ENCODE peak calls at places on chromosomes 11 and 22, in eight cellular contexts. R is endodermal cell, Q is uterus, Y is fibroblast of the aortic adventitia, S is neural progenitor cell, O is sigmoid colon, N is GM13976, G is neural crest cell. F is an unnamed sample.

GRCh38 chr11:114412946-114413345 is 12.5 kb downstream of the RBM7 start:
- DNase-seq in R (no peak), Q (no peak), Y (no peak), S (no peak), O (no peak), N (no peak), G (no peak), F (no peak)

GRCh38 chr22:47332246-47332980 is 570.0 kb downstream of the TBC1D22A start:
- DNase-seq in R (no peak), Q (no peak), Y (no peak), S (no peak), O (no peak), N (no peak), G (no peak), F (no peak)

GRCh38 chr11:6438979-6439571 is 1.7 kb downstream of the HPX start:
- DNase-seq in R (peak; percentile 86), Q (no peak), Y (peak; percentile 70), S (peak; percentile 69), O (no peak), N (no peak), G (peak; percentile 29), F (no peak)

GRCh38 chr22:46612904-46613605 is 7.1 kb upstream of the GRAMD4 start:
- DNase-seq in R (no peak), Q (no peak), Y (no peak), S (no peak), O (no peak), N (no peak), G (no peak), F (peak; percentile 89)

GRCh38 chr22:32355760-32356159 is 1.9 kb upstream of the RFPL3 start:
- DNase-seq in R (peak; percentile 70), Q (no peak), Y (no peak), S (peak; percentile 45), O (no peak), N (no peak), G (no peak), F (no peak)

GRCh38 chr11:29293825-29294224 is 723.0 kb downstream of the KCNA4 start:
- DNase-seq in R (no peak), Q (no peak), Y (peak; percentile 70), S (no peak), O (no peak), N (peak; percentile 20), G (no peak), F (no peak)

GRCh38 chr11:41403462-41403861 is 56.0 kb downstream of the LRRC4C start:
- DNase-seq in R (no peak), Q (no peak), Y (no peak), S (no peak), O (no peak), N (no peak), G (no peak), F (no peak)

GRCh38 chr22:46673677-46674236 is 53.6 kb downstream of the GRAMD4 start:
- DNase-seq in R (no peak), Q (no peak), Y (no peak), S (no peak), O (no peak), N (no peak), G (no peak), F (no peak)

GRCh38 chr22:44523981-44524759 is 26.1 kb upstream of the RTL6 start:
- DNase-seq in R (no peak), Q (peak; percentile 74), Y (peak; percentile 97), S (no peak), O (peak; percentile 87), N (no peak), G (no peak), F (no peak)

GRCh38 chr22:35661377-35661937 is 13.2 kb downstream of the APOL6 start:
- DNase-seq in R (no peak), Q (no peak), Y (peak; percentile 46), S (no peak), O (no peak), N (no peak), G (no peak), F (no peak)

GRCh38 chr22:42490244-42490832 is 29.3 kb downstream of the RRP7A start:
- DNase-seq in R (no peak), Q (no peak), Y (no peak), S (peak; percentile 56), O (no peak), N (no peak), G (no peak), F (no peak)

GRCh38 chr11:79304599-79305212 is 136.1 kb downstream of the TENM4 start:
- DNase-seq in R (no peak), Q (no peak), Y (peak; percentile 10), S (no peak), O (no peak), N (no peak), G (no peak), F (no peak)

GRCh38 chr22:32577591-32577990 is 103.0 kb downstream of the FBXO7 start:
- DNase-seq in R (no peak), Q (no peak), Y (no peak), S (no peak), O (no peak), N (no peak), G (no peak), F (no peak)

GRCh38 chr11:111635706-111636045 is 33.4 kb downstream of the SIK2 start:
- DNase-seq in R (no peak), Q (peak; percentile 24), Y (peak; percentile 93), S (no peak), O (peak; percentile 68), N (no peak), G (no peak), F (no peak)

GRCh38 chr22:36925388-36926290 is 12.2 kb downstream of the CSF2RB start:
- DNase-seq in R (peak; percentile 38), Q (no peak), Y (peak; percentile 5), S (no peak), O (no peak), N (peak; percentile 24), G (no peak), F (no peak)

GRCh38 chr11:123525072-123525471 is 95.0 kb downstream of the GRAMD1B start:
- DNase-seq in R (no peak), Q (no peak), Y (no peak), S (no peak), O (no peak), N (no peak), G (no peak), F (no peak)

GRCh38 chr11:101863361-101863760 is 51.4 kb upstream of the CEP126 start:
- DNase-seq in R (no peak), Q (no peak), Y (peak; percentile 65), S (no peak), O (no peak), N (no peak), G (no peak), F (no peak)

GRCh38 chr11:38476808-38477565 is 1879.0 kb upstream of the RAG2 start:
- DNase-seq in R (no peak), Q (no peak), Y (no peak), S (no peak), O (no peak), N (no peak), G (no peak), F (no peak)

GRCh38 chr11:113876074-113876797 is 864 bp upstream of the USP28 start:
- DNase-seq in R (peak; percentile 49), Q (peak; percentile 19), Y (no peak), S (no peak), O (no peak), N (no peak), G (no peak), F (no peak)

GRCh38 chr11:101867951-101868350 is 46.9 kb upstream of the CEP126 start:
- DNase-seq in R (no peak), Q (no peak), Y (no peak), S (no peak), O (no peak), N (no peak), G (no peak), F (no peak)

GRCh38 chr11:17867346-17867745 is 132.8 kb downstream of the KCNC1 start:
- DNase-seq in R (no peak), Q (no peak), Y (no peak), S (no peak), O (no peak), N (no peak), G (no peak), F (no peak)

GRCh38 chr11:75597636-75598035 is 35.6 kb downstream of the SERPINH1 start:
- DNase-seq in R (peak; percentile 86), Q (no peak), Y (peak; percentile 18), S (peak; percentile 80), O (no peak), N (peak; percentile 66), G (peak; percentile 32), F (no peak)

GRCh38 chr11:18611196-18611595 is 11.6 kb downstream of the MISFA start:
- DNase-seq in R (no peak), Q (no peak), Y (peak; percentile 48), S (no peak), O (no peak), N (no peak), G (no peak), F (no peak)

GRCh38 chr22:38953091-38953490 is 4.3 kb upstream of the APOBEC3A start:
- DNase-seq in R (no peak), Q (no peak), Y (no peak), S (peak; percentile 0), O (peak; percentile 50), N (no peak), G (no peak), F (no peak)

GRCh38 chr11:57457643-57458023 is 2.7 kb upstream of the RTN4RL2 start:
- DNase-seq in R (no peak), Q (no peak), Y (no peak), S (no peak), O (no peak), N (no peak), G (no peak), F (no peak)
- TF ChIP-seq CTCF in R (no peak), Q (no peak), Y (no peak), S (no peak), O (no peak), N (no peak), G (peak; percentile 44), F (peak; percentile 45)

GRCh38 chr11:27039873-27040272 is 742 bp upstream of the BBOX1 start:
- DNase-seq in R (no peak), Q (no peak), Y (no peak), S (no peak), O (no peak), N (no peak), G (no peak), F (no peak)
- TF ChIP-seq CTCF in R (peak; percentile 54), Q (no peak), Y (no peak), S (peak; percentile 18), O (no peak), N (no peak), G (no peak), F (peak; percentile 24)

DNA sequence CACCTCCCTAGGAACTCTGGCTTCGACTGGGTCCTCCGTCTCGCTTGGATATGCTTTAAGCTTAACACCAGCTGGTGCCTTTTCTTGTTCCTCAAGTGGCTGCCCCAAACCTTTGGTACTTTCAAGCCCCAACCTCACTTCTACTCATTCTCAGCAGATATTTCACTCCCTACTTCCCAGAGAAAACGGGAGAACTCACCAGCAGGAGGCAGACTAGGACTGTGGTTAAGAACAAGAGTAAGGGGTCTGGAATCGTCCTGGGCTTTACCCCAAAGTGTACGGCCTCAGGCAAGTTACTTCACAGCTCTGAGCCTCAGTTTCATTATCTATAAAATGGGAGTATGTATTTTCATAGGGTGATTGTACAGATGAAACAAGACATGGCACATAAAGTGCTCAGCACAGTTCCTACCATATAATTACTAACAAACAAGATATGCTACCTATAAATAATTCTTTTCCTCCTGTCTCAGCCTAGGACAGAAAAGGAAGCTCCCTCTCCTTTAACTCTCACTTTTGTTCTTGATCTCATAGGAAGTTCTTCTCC is 37.8 kb downstream of the PAMR1 start:
- DNase-seq in R (peak; percentile 92), Q (peak; percentile 31), Y (peak; percentile 82), S (peak; percentile 83), O (no peak), N (no peak), G (peak; percentile 53), F (no peak)
- TF ChIP-seq CTCF in R (peak; percentile 83), Q (peak; percentile 30), Y (peak; percentile 63), S (peak; percentile 68), O (no peak), N (no peak), G (peak; percentile 56), F (peak; percentile 86)

GRCh38 chr11:86274503-86274902 is 27.5 kb upstream of the HIKESHI start:
- DNase-seq in R (peak; percentile 81), Q (no peak), Y (no peak), S (peak; percentile 61), O (no peak), N (no peak), G (no peak), F (no peak)
- TF ChIP-seq CTCF in R (peak; percentile 80), Q (no peak), Y (no peak), S (peak; percentile 57), O (no peak), N (no peak), G (peak; percentile 34), F (peak; percentile 36)

F was measured in chondrocyte.